ENCODE peak calls at places on chromosomes 3 and 15, in ten cellular contexts. I is GM03348; F is AG09319; G is breast epithelium; A is activated CD4-positive, alpha-beta T cell treated with anti-CD3 and anti-CD28 coated beads, Interleukin-2, amount 10 ng/mL, durations not matched to agents 7 days and 5 days; S is endothelial cell; J is cardiac muscle cell; N is H9; Q is fibroblast of lung; R is IMR-90. W is an unnamed sample.

GRCh38 chr15:40115670-40116093 is 7.0 kb upstream of the BMF start:
- DNase-seq in G (peak), A (peak), R (no peak), I (no peak), Q (no peak), S (no peak), N (peak), F (no peak), J (peak), W (no peak)

GRCh38 chr15:92525758-92526245 is 129.8 kb downstream of the FAM174B start:
- DNase-seq in I (no peak), N (no peak), R (no peak), A (no peak), S (no peak), G (no peak), Q (no peak), F (no peak), J (no peak), W (no peak)

GRCh38 chr15:56719021-56719612 is 14.2 kb downstream of the ZNF280D start:
- DNase-seq in G (no peak), N (no peak), Q (no peak), A (no peak), F (no peak), J (no peak), R (no peak), S (no peak), I (no peak), W (no peak)

GRCh38 chr3:12471228-12471627 is 13.1 kb upstream of the TSEN2 start:
- DNase-seq in J (no peak), A (peak), I (no peak), N (no peak), G (no peak), F (no peak), Q (no peak), R (no peak), S (no peak), W (peak)

GRCh38 chr3:74233091-74233490 is 381.4 kb downstream of the CNTN3 start:
- DNase-seq in A (no peak), R (peak), S (no peak), G (no peak), N (no peak), J (no peak), I (no peak), Q (no peak), F (no peak), W (no peak)

GRCh38 chr15:85750319-85750806 is 44.4 kb downstream of the KLHL25 start:
- DNase-seq in A (no peak), Q (peak), J (peak), S (no peak), N (peak), I (peak), F (no peak), R (peak), G (peak), W (no peak)

GRCh38 chr15:63042879-63043340 is 363 bp downstream of the TPM1 start:
- DNase-seq in A (no peak), G (no peak), R (no peak), I (peak), F (no peak), J (peak), N (no peak), Q (no peak), S (no peak), W (no peak)

GRCh38 chr3:192433704-192434103 is 293.6 kb downstream of the FGF12 start:
- DNase-seq in J (no peak), G (no peak), I (no peak), Q (no peak), R (no peak), A (no peak), S (no peak), F (no peak), N (no peak), W (peak)

GRCh38 chr15:73368301-73369072 is at the start of gene HCN4:
- DNase-seq in A (no peak), Q (no peak), N (peak), R (no peak), I (peak), G (no peak), J (no peak), S (peak), F (no peak), W (no peak)

GRCh38 chr3:138331143-138331894 is 1.7 kb upstream of the NME9 start:
- DNase-seq in N (no peak), I (peak), R (peak), G (no peak), S (no peak), A (no peak), F (no peak), J (peak), Q (peak), W (no peak)

GRCh38 chr3:141323936-141324704 is 44.2 kb upstream of the ZBTB38 start:
- DNase-seq in G (no peak), F (no peak), I (no peak), N (no peak), S (no peak), R (no peak), Q (no peak), A (no peak), J (no peak), W (peak)

GRCh38 chr15:60673918-60674558 is 195.1 kb upstream of the ICE2 start:
- DNase-seq in N (no peak), S (no peak), G (peak), Q (peak), R (peak), J (peak), I (peak), A (no peak), F (peak), W (peak)

GRCh38 chr15:68315035-68315434 is 37.5 kb downstream of the FEM1B start:
- DNase-seq in F (no peak), S (no peak), J (no peak), R (no peak), Q (no peak), A (no peak), G (peak), N (peak), I (no peak), W (no peak)

GRCh38 chr3:176916777-176917176 is 280.5 kb downstream of the TBL1XR1 start:
- DNase-seq in S (no peak), R (no peak), G (peak), F (no peak), N (peak), I (no peak), A (no peak), Q (no peak), J (no peak), W (no peak)

GRCh38 chr3:33313331-33313730 is 36.1 kb downstream of the FBXL2 start:
- DNase-seq in J (no peak), F (no peak), A (no peak), R (peak), Q (peak), I (no peak), N (no peak), S (no peak), G (no peak), W (no peak)

GRCh38 chr3:177174607-177175006 is 22.7 kb downstream of the TBL1XR1 start:
- DNase-seq in N (no peak), G (no peak), Q (no peak), F (no peak), R (no peak), A (no peak), I (no peak), J (no peak), S (no peak), W (no peak)

GRCh38 chr15:60660290-60661051 is 181.5 kb upstream of the ICE2 start:
- DNase-seq in R (peak), I (peak), Q (peak), G (no peak), A (peak), J (peak), N (no peak), F (peak), S (no peak), W (no peak)

GRCh38 chr15:39465843-39466242 is 115.0 kb upstream of the THBS1 start:
- DNase-seq in N (no peak), F (no peak), Q (no peak), S (no peak), I (no peak), R (no peak), A (no peak), J (no peak), G (no peak), W (no peak)

GRCh38 chr3:90184861-90185260 is 1077.4 kb downstream of the EPHA3 start:
- DNase-seq in Q (peak), N (no peak), R (peak), F (no peak), A (no peak), G (peak), S (no peak), I (no peak), J (peak), W (peak)

GRCh38 chr3:170301404-170301803 is 56.1 kb upstream of the SKIL start:
- DNase-seq in J (peak), A (no peak), S (no peak), F (peak), I (peak), G (no peak), N (no peak), Q (peak), R (peak), W (no peak)

W was measured in ACHN.